ENCODE peak calls at places on chromosomes 5 and 9, in seven cellular contexts. N is tibial nerve; F is Karpas-422; V is cardiac muscle cell; U is left ventricle myocardium inferior; O is CD4-positive, alpha-beta memory T cell; C is HCT116. L is an unnamed sample.
A peak's percentile ranks its signal among the peaks of the same experiment; 100 is the strongest.

GRCh38 chr9:129898205-129898604 is 62.9 kb downstream of the USP20 start:
- DNase-seq in O (no peak), C (no peak), U (no peak), V (no peak), F (no peak), N (no peak), L (no peak)

GRCh38 chr5:172102251-172102870 is 85.7 kb downstream of the STK10 start:
- DNase-seq in C (no peak), V (peak; percentile 19), O (no peak), U (peak; percentile 16), F (no peak), N (no peak), L (no peak)

GRCh38 chr9:101311759-101312420 is 72.9 kb downstream of the BAAT start:
- DNase-seq in V (peak; percentile 91), C (peak; percentile 83), O (peak; percentile 45), F (peak; percentile 91), N (peak; percentile 44), U (no peak), L (peak; percentile 17)

GRCh38 chr9:123377211-123377971 is 21.4 kb downstream of the CRB2 start:
- DNase-seq in F (no peak), N (no peak), U (no peak), O (no peak), C (no peak), V (no peak), L (no peak)

GRCh38 chr9:113979713-113980086 is 98.4 kb downstream of the AMBP start:
- DNase-seq in V (no peak), U (no peak), F (no peak), C (no peak), N (no peak), O (no peak), L (no peak)

GRCh38 chr9:81759680-81760215 is 70.4 kb upstream of the TLE1 start:
- DNase-seq in V (no peak), N (no peak), F (no peak), C (peak; percentile 21), O (no peak), U (no peak), L (no peak)

GRCh38 chr5:180116441-180117377 is 45.1 kb upstream of the RNF130 start:
- DNase-seq in O (no peak), V (no peak), C (no peak), N (no peak), U (no peak), F (no peak), L (no peak)

GRCh38 chr5:126681970-126682369 is 81.2 kb downstream of the PHAX start:
- DNase-seq in O (no peak), C (no peak), F (peak; percentile 25), N (no peak), V (no peak), U (no peak), L (no peak)

GRCh38 chr9:72476100-72476499 is 45.3 kb upstream of the TMC1 start:
- DNase-seq in O (no peak), F (no peak), N (no peak), V (no peak), C (no peak), U (no peak), L (no peak)

GRCh38 chr5:76269259-76269958 is 133.7 kb upstream of the IQGAP2 start:
- DNase-seq in F (no peak), C (no peak), V (no peak), N (no peak), U (no peak), O (no peak), L (no peak)

GRCh38 chr9:95129651-95130291 is 187.7 kb downstream of the FANCC start:
- DNase-seq in F (no peak), N (no peak), C (no peak), V (no peak), O (no peak), U (no peak), L (no peak)

GRCh38 chr5:179530069-179530998 is 20.0 kb upstream of the RUFY1 start:
- DNase-seq in U (peak; percentile 79), O (peak; percentile 36), F (peak; percentile 86), N (no peak), V (peak; percentile 39), C (no peak), L (no peak)

GRCh38 chr5:37921452-37921851 is 81.6 kb upstream of the GDNF start:
- DNase-seq in N (no peak), O (no peak), F (no peak), U (no peak), C (no peak), V (no peak), L (no peak)

GRCh38 chr9:79134654-79135053 is 437.1 kb upstream of the TLE4 start:
- DNase-seq in N (no peak), O (no peak), U (no peak), C (peak; percentile 12), F (peak; percentile 60), V (peak; percentile 24), L (no peak)

GRCh38 chr5:151917931-151918330 is 6.7 kb downstream of the GLRA1 start:
- DNase-seq in V (no peak), O (no peak), U (no peak), F (no peak), C (no peak), N (no peak), L (no peak)

GRCh38 chr9:108956098-108956533 is 21.9 kb downstream of the ABITRAM start:
- DNase-seq in F (no peak), O (no peak), U (no peak), N (no peak), V (no peak), C (no peak), L (no peak)

GRCh38 chr5:151448038-151448985 is 909 bp downstream of the SLC36A1 start:
- DNase-seq in O (no peak), V (peak; percentile 47), N (no peak), C (no peak), F (peak; percentile 69), U (no peak), L (no peak)

GRCh38 chr5:100903036-100903887 is at the start of gene ST8SIA4:
- DNase-seq in F (peak; percentile 99), C (no peak), V (peak; percentile 80), O (peak; percentile 86), N (peak; percentile 70), U (peak; percentile 87), L (peak; percentile 91)

GRCh38 chr5:55570026-55570425 is 35.3 kb upstream of the PLPP1 start:
- DNase-seq in F (no peak), C (no peak), U (no peak), N (peak; percentile 33), O (no peak), V (no peak), L (no peak)
- H3K27ac ChIP-seq in F (no peak overlapping the region), C (no peak overlapping the region), U (peak overlapping the region; percentile 60), N (peak overlapping the region; percentile 69), O (no peak overlapping the region), V (no peak overlapping the region), L (no peak overlapping the region)

DNA sequence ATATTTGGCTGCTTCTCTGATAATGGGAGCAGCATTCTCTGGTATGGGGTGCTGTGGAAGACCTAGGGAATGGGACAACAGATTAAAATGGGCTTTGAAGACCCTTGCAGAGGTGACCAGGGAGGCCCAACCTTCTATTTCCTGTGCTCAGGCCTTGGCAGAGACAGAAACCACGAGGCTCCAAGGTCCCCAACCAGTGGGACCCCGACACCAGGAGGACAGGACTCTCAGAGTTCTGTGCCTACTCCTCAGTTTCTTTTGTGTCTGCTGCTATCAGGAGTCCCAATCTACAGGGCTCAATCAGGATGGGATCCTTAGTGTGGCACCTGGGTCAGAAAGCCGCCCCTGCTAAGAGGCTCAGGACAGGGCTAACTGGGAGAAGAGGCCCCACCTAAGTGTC is 29.4 kb downstream of the CSF2 start:
- DNase-seq in F (no peak), N (no peak), U (no peak), O (no peak), V (no peak), C (no peak), L (no peak)
- H3K27ac ChIP-seq in F (no peak overlapping the region), N (peak overlapping the region; percentile 66), U (peak overlapping the region; percentile 48), O (peak overlapping the region; percentile 80), V (no peak overlapping the region), C (peak overlapping the region; percentile 78), L (no peak overlapping the region)

DNA sequence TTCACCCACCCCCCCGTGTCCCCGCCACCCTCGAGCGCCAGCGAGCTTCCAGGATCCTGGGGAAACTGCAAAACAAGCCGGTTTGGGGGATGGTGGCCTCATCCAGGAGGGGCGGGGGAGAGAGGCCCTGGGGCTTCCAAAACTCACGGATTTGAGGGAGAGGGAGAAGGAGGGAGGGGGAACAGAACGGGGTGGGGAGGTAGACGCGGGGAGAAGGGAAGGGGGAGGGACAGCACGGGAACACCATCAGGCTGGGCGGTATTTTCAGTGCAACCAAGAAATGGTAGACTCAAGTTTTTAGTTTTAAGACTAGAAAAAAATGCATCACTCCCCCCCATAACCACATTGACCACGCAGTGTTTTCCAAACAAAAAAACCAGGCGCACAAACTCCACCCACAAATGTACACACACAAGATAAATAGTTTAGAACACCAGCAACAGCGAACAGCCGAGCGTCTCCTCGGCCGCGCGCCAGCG is 1.4 kb downstream of the NRARP start:
- DNase-seq in N (no peak), F (no peak), U (peak; percentile 21), V (peak; percentile 39), O (no peak), C (no peak), L (no peak)
- H3K27ac ChIP-seq in N (peak overlapping the region; percentile 36), F (no peak overlapping the region), U (peak overlapping the region; percentile 92), V (peak overlapping the region; percentile 47), O (no peak overlapping the region), C (peak overlapping the region; percentile 78), L (no peak overlapping the region)

GRCh38 chr5:14172149-14172795 is 29.1 kb downstream of the TRIO start:
- DNase-seq in N (no peak), V (no peak), U (no peak), O (no peak), C (no peak), F (no peak), L (no peak)

GRCh38 chr5:14174235-14174636 is 31.1 kb downstream of the TRIO start:
- DNase-seq in F (no peak), N (no peak), C (no peak), V (peak; percentile 42), O (no peak), U (no peak), L (peak; percentile 69)

GRCh38 chr5:14171091-14171490 is 27.9 kb downstream of the TRIO start:
- DNase-seq in N (no peak), O (no peak), V (no peak), F (no peak), C (no peak), U (no peak), L (no peak)

GRCh38 chr5:14171621-14172020 is 28.5 kb downstream of the TRIO start:
- DNase-seq in N (no peak), F (no peak), C (no peak), V (no peak), O (no peak), U (no peak), L (peak; percentile 71)

GRCh38 chr5:14173419-14174234 is 30.5 kb downstream of the TRIO start:
- DNase-seq in F (no peak), C (no peak), U (no peak), N (no peak), O (no peak), V (no peak), L (no peak)
- H3K27ac ChIP-seq in F (no peak overlapping the region), C (peak overlapping the region; percentile 55), U (no peak overlapping the region), N (no peak overlapping the region), O (no peak overlapping the region), V (peak overlapping the region; percentile 74), L (peak overlapping the region; percentile 81)

GRCh38 chr9:24657387-24657786 is 111.7 kb upstream of the IZUMO3 start:
- DNase-seq in U (no peak), V (no peak), N (no peak), O (no peak), F (no peak), C (no peak), L (no peak)

DNA sequence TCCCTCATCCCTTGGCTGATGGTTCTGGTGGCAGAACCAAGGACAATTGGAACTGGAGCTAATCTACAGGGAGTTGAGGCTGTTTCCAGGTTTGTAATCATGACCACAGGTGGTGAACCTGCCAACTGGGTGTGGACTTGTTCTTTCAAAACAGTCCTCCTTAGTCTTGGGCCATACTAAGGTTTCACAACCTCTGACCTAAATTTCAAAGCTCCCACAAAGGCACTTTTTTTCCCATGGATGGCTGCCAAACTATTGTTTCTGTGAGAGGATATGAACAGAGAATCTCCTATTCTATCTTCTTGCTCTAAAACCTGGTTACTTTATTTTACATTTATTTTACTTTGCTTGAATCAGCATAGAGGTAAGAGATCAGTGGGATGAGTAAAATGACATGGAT is 106.5 kb upstream of the IZUMO3 start:
- DNase-seq in U (no peak), C (no peak), N (no peak), F (no peak), O (no peak), V (no peak), L (no peak)
- H3K27ac ChIP-seq in U (no peak overlapping the region), C (no peak overlapping the region), N (no peak overlapping the region), F (no peak overlapping the region), O (no peak overlapping the region), V (no peak overlapping the region), L (no peak overlapping the region)